ENCODE peak calls at places on chromosomes 13 and 19, in seven cellular contexts. Z, U, A, D, E, H and I are unnamed samples. For H3K4me1, the result is how much of the 10 kb centered on the place peaks cover.

GRCh38 chr19:56567274-56568120 is at the start of gene ZNF470:
- DNase-seq in Z (no peak), U (peak), A (peak), D (no peak), E (peak), H (peak), I (peak)

GRCh38 chr19:48568345-48568886 is 16.4 kb downstream of the SULT2B1 start:
- DNase-seq in Z (peak), U (peak), A (peak), D (no peak), E (peak), H (no peak), I (peak)

GRCh38 chr19:10769533-10770491 is 51.9 kb downstream of the DNM2 start:
- DNase-seq in Z (no peak), U (no peak), A (peak), D (peak), E (peak), H (peak), I (no peak)

GRCh38 chr13:28337196-28338045 is 157.5 kb downstream of the FLT1 start:
- DNase-seq in Z (no peak), U (no peak), A (no peak), D (peak), E (no peak), H (no peak), I (peak)

GRCh38 chr19:1649706-1650626 is 2.4 kb downstream of the TCF3 start:
- DNase-seq in Z (no peak), U (no peak), A (no peak), D (no peak), E (no peak), H (no peak), I (no peak)

GRCh38 chr13:54627973-54628372 is 1599.4 kb downstream of the OLFM4 start:
- DNase-seq in Z (no peak), U (no peak), A (no peak), D (no peak), E (no peak), H (no peak), I (no peak)

GRCh38 chr13:41813426-41813825 is 147.5 kb downstream of the VWA8 start:
- DNase-seq in Z (no peak), U (no peak), A (no peak), D (no peak), E (no peak), H (no peak), I (peak)

GRCh38 chr19:42268704-42269517 is at the start of gene CIC:
- DNase-seq in Z (peak), U (peak), A (peak), D (peak), E (peak), H (peak), I (peak)

GRCh38 chr13:83350569-83350968 is 531.7 kb downstream of the SLITRK1 start:
- DNase-seq in Z (no peak), U (no peak), A (no peak), D (no peak), E (no peak), H (no peak), I (peak)

GRCh38 chr13:108297114-108297513 is 27.6 kb downstream of the TNFSF13B start:
- DNase-seq in Z (no peak), U (no peak), A (no peak), D (no peak), E (no peak), H (no peak), I (no peak)

GRCh38 chr19:40650749-40651305 is 39.6 kb downstream of the NUMBL start:
- DNase-seq in Z (no peak), U (no peak), A (no peak), D (no peak), E (no peak), H (no peak), I (no peak)

GRCh38 chr19:11736696-11737095 is 2.0 kb downstream of the ZNF823 start:
- DNase-seq in Z (no peak), U (no peak), A (no peak), D (peak), E (peak), H (no peak), I (peak)

GRCh38 chr13:95296326-95296939 is 4.8 kb downstream of the ABCC4 start:
- DNase-seq in Z (peak), U (no peak), A (no peak), D (no peak), E (no peak), H (peak), I (no peak)

GRCh38 chr19:45171211-45171623 is 6.8 kb downstream of the TRAPPC6A start:
- DNase-seq in Z (no peak), U (no peak), A (no peak), D (no peak), E (no peak), H (no peak), I (no peak)

GRCh38 chr19:51398096-51398704 is 7.8 kb upstream of the C19orf84 start:
- DNase-seq in Z (no peak), U (no peak), A (no peak), D (peak), E (peak), H (no peak), I (no peak)

GRCh38 chr19:18202759-18203407 is 959 bp downstream of the RAB3A start:
- DNase-seq in Z (no peak), U (peak), A (peak), D (peak), E (peak), H (no peak), I (no peak)

GRCh38 chr19:50649433-50650391 is at the start of gene C19orf81:
- DNase-seq in Z (peak), U (no peak), A (no peak), D (peak), E (peak), H (no peak), I (no peak)

GRCh38 chr19:55621673-55622231 is 2.6 kb downstream of the ZNF784 start:
- DNase-seq in Z (no peak), U (no peak), A (no peak), D (no peak), E (peak), H (no peak), I (no peak)

GRCh38 chr19:42129399-42130253 is 2.6 kb downstream of the POU2F2 start:
- DNase-seq in Z (no peak), U (no peak), A (no peak), D (peak), E (no peak), H (no peak), I (peak)

DNA sequence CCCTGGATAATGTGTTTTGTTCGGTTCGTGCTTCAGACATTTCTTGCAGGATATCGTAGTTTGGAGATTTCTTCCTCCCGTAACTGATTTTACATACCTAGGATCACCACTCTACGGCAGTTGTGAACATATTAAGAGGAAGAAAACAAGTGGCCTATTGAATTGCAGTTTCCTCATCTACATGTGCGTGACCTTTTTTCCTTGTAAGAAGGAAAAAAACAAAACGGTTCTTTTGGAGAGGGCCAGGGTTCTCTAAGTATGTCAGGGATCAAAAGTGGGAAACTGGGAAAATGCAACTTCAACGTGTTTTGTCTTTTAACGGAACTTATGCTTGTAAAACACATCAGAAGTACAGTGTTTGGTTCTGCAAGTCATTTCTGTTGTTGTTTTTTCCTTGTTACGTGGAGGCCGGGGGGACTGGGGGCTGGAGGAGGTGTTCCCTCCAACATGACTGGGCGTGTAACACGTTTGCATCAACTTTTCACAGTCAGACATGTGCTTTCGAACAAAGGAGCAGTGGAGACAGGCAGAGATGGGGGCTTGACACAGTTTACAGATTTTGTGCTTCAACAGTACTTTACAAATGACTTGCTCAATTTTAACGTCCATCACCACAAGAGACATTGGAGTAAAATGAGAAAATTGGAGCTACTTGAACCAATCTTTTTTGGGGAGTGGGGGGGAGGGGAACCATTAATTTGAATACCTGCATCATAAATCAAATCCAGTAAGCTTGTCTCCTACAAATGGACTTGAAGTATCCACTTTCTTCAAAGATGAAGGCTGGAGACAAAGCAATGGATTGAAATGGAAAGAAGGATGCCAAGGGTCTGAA is 3.8 kb downstream of the ZC3H4 start:
- DNase-seq in Z (no peak), U (no peak), A (no peak), D (peak), E (peak), H (no peak), I (no peak)
- H3K4me1 ChIP-seq in Z (under half), U (under half), A (under half), D (under half), E (under half), H (under half), I (under half)

DNA sequence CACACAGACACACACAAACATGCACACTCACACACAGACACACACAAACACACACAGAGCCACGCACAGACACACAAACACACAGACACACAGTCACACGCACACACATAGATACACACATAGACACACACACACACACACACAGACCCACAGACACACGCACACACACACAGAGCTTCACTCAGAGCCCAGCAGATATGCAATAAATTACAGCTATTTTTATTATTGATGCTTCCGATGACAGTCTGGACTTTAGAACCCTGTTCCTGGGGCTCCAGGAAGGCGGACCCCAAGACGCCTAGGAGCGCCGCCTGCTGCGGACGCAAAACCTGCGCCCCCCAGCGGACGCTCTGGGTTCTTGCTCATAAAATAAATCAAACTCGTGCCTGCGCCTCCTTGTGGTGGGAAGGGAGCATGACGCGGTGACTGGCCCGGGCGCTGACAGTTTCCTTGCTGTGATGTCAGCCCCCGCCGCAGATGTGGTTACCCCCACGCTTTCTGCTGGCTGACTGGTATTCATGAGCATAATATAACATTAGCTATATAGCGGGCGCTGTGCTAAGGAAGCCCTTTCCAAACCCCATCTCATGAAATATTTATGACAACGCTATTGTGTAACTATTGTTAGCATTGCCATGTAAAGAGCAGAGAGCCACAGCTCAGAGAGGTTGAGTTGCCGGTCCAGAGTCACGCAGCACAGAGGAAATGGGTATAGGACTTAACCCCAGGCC is 64.4 kb upstream of the TM9SF2 start:
- DNase-seq in Z (peak), U (peak), A (peak), D (peak), E (peak), H (peak), I (peak)
- H3K27ac ChIP-seq in Z (no peak), U (no peak), A (no peak), D (no peak), E (no peak), H (no peak), I (no peak)

GRCh38 chr19:16259385-16260159 is 61.9 kb downstream of the AP1M1 start:
- DNase-seq in Z (no peak), U (no peak), A (no peak), D (peak), E (no peak), H (no peak), I (no peak)
- H3K4me1 ChIP-seq in Z (under half), U (under half), A (under half), D (half or more), E (under half), H (under half), I (under half)

DNA sequence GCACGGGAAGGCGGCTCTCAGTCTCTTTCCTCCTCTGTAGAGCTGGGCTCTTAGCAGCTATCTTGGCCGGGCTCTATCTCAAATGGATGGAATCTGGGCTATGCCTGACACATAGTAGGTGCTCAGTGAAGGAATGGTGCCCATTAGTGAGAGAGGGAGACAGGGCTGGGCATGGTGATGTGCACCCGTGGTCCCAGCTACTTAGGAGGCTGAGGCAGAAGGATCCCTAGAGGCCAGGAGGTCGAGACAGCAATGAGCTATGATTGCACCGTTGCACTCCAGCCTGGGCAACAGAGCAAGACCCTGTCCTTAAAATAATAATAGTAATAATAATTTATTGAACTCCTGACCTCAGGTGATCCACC is 14.7 kb downstream of the KLF2 start:
- DNase-seq in Z (no peak), U (no peak), A (no peak), D (no peak), E (no peak), H (no peak), I (no peak)
- H3K27ac ChIP-seq in Z (peak), U (no peak), A (peak), D (no peak), E (no peak), H (no peak), I (no peak)

GRCh38 chr13:113848020-113848419 is 15.9 kb downstream of the GAS6 start:
- DNase-seq in Z (no peak), U (peak), A (peak), D (no peak), E (no peak), H (no peak), I (no peak)
- H3K4me1 ChIP-seq in Z (under half), U (under half), A (under half), D (under half), E (under half), H (under half), I (under half)

GRCh38 chr13:80778302-80778701 is 437.4 kb upstream of the SPRY2 start:
- DNase-seq in Z (no peak), U (no peak), A (no peak), D (no peak), E (no peak), H (no peak), I (peak)

GRCh38 chr13:80787604-80788003 is 446.7 kb upstream of the SPRY2 start:
- DNase-seq in Z (no peak), U (no peak), A (no peak), D (no peak), E (no peak), H (no peak), I (no peak)

GRCh38 chr13:80783926-80784325 is 443.0 kb upstream of the SPRY2 start:
- DNase-seq in Z (no peak), U (no peak), A (no peak), D (no peak), E (no peak), H (no peak), I (no peak)
- H3K27ac ChIP-seq in Z (no peak), U (no peak), A (peak), D (no peak), E (no peak), H (no peak), I (no peak)

DNA sequence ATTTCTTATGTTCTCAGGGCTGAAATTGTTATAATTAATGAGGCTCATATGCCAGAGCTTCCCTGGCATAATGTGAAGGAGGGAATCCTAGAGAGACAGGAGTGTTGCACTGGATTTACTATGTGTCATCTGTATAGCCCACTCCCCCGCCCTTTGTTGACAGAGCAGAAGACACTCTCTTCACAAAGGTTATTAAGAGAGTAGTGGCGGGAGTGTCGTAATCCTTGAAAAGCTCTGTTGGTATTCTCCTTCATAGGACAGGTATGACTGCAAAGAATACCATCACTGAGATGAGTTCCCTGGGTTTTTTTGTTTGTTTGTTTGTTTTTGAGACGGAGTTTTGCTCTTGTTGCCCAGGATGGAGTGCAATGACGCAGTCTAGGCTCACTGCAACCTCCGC is 14.0 kb downstream of the ZNF121 start:
- DNase-seq in Z (no peak), U (no peak), A (no peak), D (no peak), E (no peak), H (no peak), I (no peak)
- H3K4me1 ChIP-seq in Z (under half), U (under half), A (under half), D (under half), E (under half), H (under half), I (under half)